ENCODE peak calls at places on chromosomes 2 and 18, in six cellular contexts. One of them, this sample, is unnamed.

GRCh38 chr2:241860184-241861078 is 1.7 kb upstream of the PDCD1 start:
- DNase-seq in activated CD4-positive, CD25-positive, alpha-beta regulatory T cell treated with anti-CD3 and anti-CD28 coated beads, Interleukin-2, amount 50 U/mL, for 72 hours: no peak
- DNase-seq in left ventricle myocardium inferior: peak; percentile 17
- DNase-seq in AG20443: no peak
- DNase-seq in activated T-helper 1 cell treated with anti-CD3 and anti-CD28 coated beads, Interleukin-12 subunit alpha, Interleukin-12 subunit beta, Interleukin-2, Interleukin-4 antibody, amounts not matched to agents 30 ng/mL and 10 ng/mL and 1 ng/mL, durations not matched to agents 14 hours and 24 hours and 36 hours: no peak
- DNase-seq in HCEC 1CT: no peak
- DNase-seq in this sample: peak; percentile 91

GRCh38 chr2:99974275-99974674 is 168.1 kb downstream of the AFF3 start:
- DNase-seq in activated CD4-positive, CD25-positive, alpha-beta regulatory T cell treated with anti-CD3 and anti-CD28 coated beads, Interleukin-2, amount 50 U/mL, for 72 hours: no peak
- DNase-seq in left ventricle myocardium inferior: no peak
- DNase-seq in AG20443: no peak
- DNase-seq in activated T-helper 1 cell treated with anti-CD3 and anti-CD28 coated beads, Interleukin-12 subunit alpha, Interleukin-12 subunit beta, Interleukin-2, Interleukin-4 antibody, amounts not matched to agents 30 ng/mL and 10 ng/mL and 1 ng/mL, durations not matched to agents 14 hours and 24 hours and 36 hours: no peak
- DNase-seq in HCEC 1CT: no peak
- DNase-seq in this sample: no peak

GRCh38 chr2:220893411-220893810 is 678.7 kb downstream of the EPHA4 start:
- DNase-seq in activated CD4-positive, CD25-positive, alpha-beta regulatory T cell treated with anti-CD3 and anti-CD28 coated beads, Interleukin-2, amount 50 U/mL, for 72 hours: no peak
- DNase-seq in left ventricle myocardium inferior: no peak
- DNase-seq in AG20443: no peak
- DNase-seq in activated T-helper 1 cell treated with anti-CD3 and anti-CD28 coated beads, Interleukin-12 subunit alpha, Interleukin-12 subunit beta, Interleukin-2, Interleukin-4 antibody, amounts not matched to agents 30 ng/mL and 10 ng/mL and 1 ng/mL, durations not matched to agents 14 hours and 24 hours and 36 hours: no peak
- DNase-seq in HCEC 1CT: no peak
- DNase-seq in this sample: no peak

GRCh38 chr2:54725343-54726099 is 2.1 kb downstream of the EML6 start:
- DNase-seq in activated CD4-positive, CD25-positive, alpha-beta regulatory T cell treated with anti-CD3 and anti-CD28 coated beads, Interleukin-2, amount 50 U/mL, for 72 hours: no peak
- DNase-seq in left ventricle myocardium inferior: no peak
- DNase-seq in AG20443: no peak
- DNase-seq in activated T-helper 1 cell treated with anti-CD3 and anti-CD28 coated beads, Interleukin-12 subunit alpha, Interleukin-12 subunit beta, Interleukin-2, Interleukin-4 antibody, amounts not matched to agents 30 ng/mL and 10 ng/mL and 1 ng/mL, durations not matched to agents 14 hours and 24 hours and 36 hours: no peak
- DNase-seq in HCEC 1CT: no peak
- DNase-seq in this sample: peak; percentile 37

GRCh38 chr2:40436093-40436475 is 15.8 kb downstream of the SLC8A1 start:
- DNase-seq in activated CD4-positive, CD25-positive, alpha-beta regulatory T cell treated with anti-CD3 and anti-CD28 coated beads, Interleukin-2, amount 50 U/mL, for 72 hours: no peak
- DNase-seq in left ventricle myocardium inferior: no peak
- DNase-seq in AG20443: no peak
- DNase-seq in activated T-helper 1 cell treated with anti-CD3 and anti-CD28 coated beads, Interleukin-12 subunit alpha, Interleukin-12 subunit beta, Interleukin-2, Interleukin-4 antibody, amounts not matched to agents 30 ng/mL and 10 ng/mL and 1 ng/mL, durations not matched to agents 14 hours and 24 hours and 36 hours: no peak
- DNase-seq in HCEC 1CT: peak; percentile 69
- DNase-seq in this sample: no peak

GRCh38 chr18:55318864-55319516 is 269.0 kb downstream of the TCF4 start:
- DNase-seq in activated CD4-positive, CD25-positive, alpha-beta regulatory T cell treated with anti-CD3 and anti-CD28 coated beads, Interleukin-2, amount 50 U/mL, for 72 hours: no peak
- DNase-seq in left ventricle myocardium inferior: no peak
- DNase-seq in AG20443: no peak
- DNase-seq in activated T-helper 1 cell treated with anti-CD3 and anti-CD28 coated beads, Interleukin-12 subunit alpha, Interleukin-12 subunit beta, Interleukin-2, Interleukin-4 antibody, amounts not matched to agents 30 ng/mL and 10 ng/mL and 1 ng/mL, durations not matched to agents 14 hours and 24 hours and 36 hours: no peak
- DNase-seq in HCEC 1CT: peak; percentile 37
- DNase-seq in this sample: peak; percentile 37

GRCh38 chr2:179051250-179051649 is 1.3 kb upstream of the CCDC141 start:
- DNase-seq in activated CD4-positive, CD25-positive, alpha-beta regulatory T cell treated with anti-CD3 and anti-CD28 coated beads, Interleukin-2, amount 50 U/mL, for 72 hours: no peak
- DNase-seq in left ventricle myocardium inferior: no peak
- DNase-seq in AG20443: peak; percentile 12
- DNase-seq in activated T-helper 1 cell treated with anti-CD3 and anti-CD28 coated beads, Interleukin-12 subunit alpha, Interleukin-12 subunit beta, Interleukin-2, Interleukin-4 antibody, amounts not matched to agents 30 ng/mL and 10 ng/mL and 1 ng/mL, durations not matched to agents 14 hours and 24 hours and 36 hours: no peak
- DNase-seq in HCEC 1CT: no peak
- DNase-seq in this sample: no peak

GRCh38 chr2:165795011-165795410 is 964 bp upstream of the GALNT3 start:
- DNase-seq in activated CD4-positive, CD25-positive, alpha-beta regulatory T cell treated with anti-CD3 and anti-CD28 coated beads, Interleukin-2, amount 50 U/mL, for 72 hours: no peak
- DNase-seq in left ventricle myocardium inferior: no peak
- DNase-seq in AG20443: no peak
- DNase-seq in activated T-helper 1 cell treated with anti-CD3 and anti-CD28 coated beads, Interleukin-12 subunit alpha, Interleukin-12 subunit beta, Interleukin-2, Interleukin-4 antibody, amounts not matched to agents 30 ng/mL and 10 ng/mL and 1 ng/mL, durations not matched to agents 14 hours and 24 hours and 36 hours: no peak
- DNase-seq in HCEC 1CT: no peak
- DNase-seq in this sample: no peak

GRCh38 chr18:44969214-44969842 is 288.6 kb downstream of the SETBP1 start:
- DNase-seq in activated CD4-positive, CD25-positive, alpha-beta regulatory T cell treated with anti-CD3 and anti-CD28 coated beads, Interleukin-2, amount 50 U/mL, for 72 hours: no peak
- DNase-seq in left ventricle myocardium inferior: no peak
- DNase-seq in AG20443: peak; percentile 16
- DNase-seq in activated T-helper 1 cell treated with anti-CD3 and anti-CD28 coated beads, Interleukin-12 subunit alpha, Interleukin-12 subunit beta, Interleukin-2, Interleukin-4 antibody, amounts not matched to agents 30 ng/mL and 10 ng/mL and 1 ng/mL, durations not matched to agents 14 hours and 24 hours and 36 hours: no peak
- DNase-seq in HCEC 1CT: no peak
- DNase-seq in this sample: no peak

GRCh38 chr2:204705243-204705971 is 160.1 kb downstream of the PARD3B start:
- DNase-seq in activated CD4-positive, CD25-positive, alpha-beta regulatory T cell treated with anti-CD3 and anti-CD28 coated beads, Interleukin-2, amount 50 U/mL, for 72 hours: no peak
- DNase-seq in left ventricle myocardium inferior: no peak
- DNase-seq in AG20443: no peak
- DNase-seq in activated T-helper 1 cell treated with anti-CD3 and anti-CD28 coated beads, Interleukin-12 subunit alpha, Interleukin-12 subunit beta, Interleukin-2, Interleukin-4 antibody, amounts not matched to agents 30 ng/mL and 10 ng/mL and 1 ng/mL, durations not matched to agents 14 hours and 24 hours and 36 hours: no peak
- DNase-seq in HCEC 1CT: peak; percentile 48
- DNase-seq in this sample: no peak

GRCh38 chr2:69191672-69192071 is 178.7 kb downstream of the ANTXR1 start:
- DNase-seq in activated CD4-positive, CD25-positive, alpha-beta regulatory T cell treated with anti-CD3 and anti-CD28 coated beads, Interleukin-2, amount 50 U/mL, for 72 hours: no peak
- DNase-seq in left ventricle myocardium inferior: no peak
- DNase-seq in AG20443: no peak
- DNase-seq in activated T-helper 1 cell treated with anti-CD3 and anti-CD28 coated beads, Interleukin-12 subunit alpha, Interleukin-12 subunit beta, Interleukin-2, Interleukin-4 antibody, amounts not matched to agents 30 ng/mL and 10 ng/mL and 1 ng/mL, durations not matched to agents 14 hours and 24 hours and 36 hours: no peak
- DNase-seq in HCEC 1CT: no peak
- DNase-seq in this sample: no peak

GRCh38 chr2:151556121-151556520 is 146.4 kb downstream of the RIF1 start:
- DNase-seq in activated CD4-positive, CD25-positive, alpha-beta regulatory T cell treated with anti-CD3 and anti-CD28 coated beads, Interleukin-2, amount 50 U/mL, for 72 hours: no peak
- DNase-seq in left ventricle myocardium inferior: no peak
- DNase-seq in AG20443: no peak
- DNase-seq in activated T-helper 1 cell treated with anti-CD3 and anti-CD28 coated beads, Interleukin-12 subunit alpha, Interleukin-12 subunit beta, Interleukin-2, Interleukin-4 antibody, amounts not matched to agents 30 ng/mL and 10 ng/mL and 1 ng/mL, durations not matched to agents 14 hours and 24 hours and 36 hours: no peak
- DNase-seq in HCEC 1CT: no peak
- DNase-seq in this sample: no peak

GRCh38 chr2:174337337-174338154 is 2.8 kb downstream of the SP9 start:
- DNase-seq in activated CD4-positive, CD25-positive, alpha-beta regulatory T cell treated with anti-CD3 and anti-CD28 coated beads, Interleukin-2, amount 50 U/mL, for 72 hours: peak; percentile 42
- DNase-seq in left ventricle myocardium inferior: no peak
- DNase-seq in AG20443: no peak
- DNase-seq in activated T-helper 1 cell treated with anti-CD3 and anti-CD28 coated beads, Interleukin-12 subunit alpha, Interleukin-12 subunit beta, Interleukin-2, Interleukin-4 antibody, amounts not matched to agents 30 ng/mL and 10 ng/mL and 1 ng/mL, durations not matched to agents 14 hours and 24 hours and 36 hours: no peak
- DNase-seq in HCEC 1CT: no peak
- DNase-seq in this sample: peak; percentile 83

GRCh38 chr2:214810670-214811069 is 1.2 kb upstream of the BARD1 start:
- DNase-seq in activated CD4-positive, CD25-positive, alpha-beta regulatory T cell treated with anti-CD3 and anti-CD28 coated beads, Interleukin-2, amount 50 U/mL, for 72 hours: no peak
- DNase-seq in left ventricle myocardium inferior: peak; percentile 15
- DNase-seq in AG20443: peak; percentile 7
- DNase-seq in activated T-helper 1 cell treated with anti-CD3 and anti-CD28 coated beads, Interleukin-12 subunit alpha, Interleukin-12 subunit beta, Interleukin-2, Interleukin-4 antibody, amounts not matched to agents 30 ng/mL and 10 ng/mL and 1 ng/mL, durations not matched to agents 14 hours and 24 hours and 36 hours: no peak
- DNase-seq in HCEC 1CT: no peak
- DNase-seq in this sample: peak; percentile 36

GRCh38 chr2:3505771-3506170 is 13.6 kb downstream of the ADI1 start:
- DNase-seq in activated CD4-positive, CD25-positive, alpha-beta regulatory T cell treated with anti-CD3 and anti-CD28 coated beads, Interleukin-2, amount 50 U/mL, for 72 hours: no peak
- DNase-seq in left ventricle myocardium inferior: no peak
- DNase-seq in AG20443: no peak
- DNase-seq in activated T-helper 1 cell treated with anti-CD3 and anti-CD28 coated beads, Interleukin-12 subunit alpha, Interleukin-12 subunit beta, Interleukin-2, Interleukin-4 antibody, amounts not matched to agents 30 ng/mL and 10 ng/mL and 1 ng/mL, durations not matched to agents 14 hours and 24 hours and 36 hours: no peak
- DNase-seq in HCEC 1CT: no peak
- DNase-seq in this sample: no peak

GRCh38 chr2:27954261-27954673 is 63.7 kb downstream of the BABAM2 start:
- DNase-seq in activated CD4-positive, CD25-positive, alpha-beta regulatory T cell treated with anti-CD3 and anti-CD28 coated beads, Interleukin-2, amount 50 U/mL, for 72 hours: no peak
- DNase-seq in left ventricle myocardium inferior: no peak
- DNase-seq in AG20443: peak; percentile 24
- DNase-seq in activated T-helper 1 cell treated with anti-CD3 and anti-CD28 coated beads, Interleukin-12 subunit alpha, Interleukin-12 subunit beta, Interleukin-2, Interleukin-4 antibody, amounts not matched to agents 30 ng/mL and 10 ng/mL and 1 ng/mL, durations not matched to agents 14 hours and 24 hours and 36 hours: no peak
- DNase-seq in HCEC 1CT: peak; percentile 55
- DNase-seq in this sample: no peak

GRCh38 chr2:39059366-39059952 is 61.4 kb downstream of the SOS1 start:
- DNase-seq in activated CD4-positive, CD25-positive, alpha-beta regulatory T cell treated with anti-CD3 and anti-CD28 coated beads, Interleukin-2, amount 50 U/mL, for 72 hours: no peak
- DNase-seq in left ventricle myocardium inferior: no peak
- DNase-seq in AG20443: peak; percentile 24
- DNase-seq in activated T-helper 1 cell treated with anti-CD3 and anti-CD28 coated beads, Interleukin-12 subunit alpha, Interleukin-12 subunit beta, Interleukin-2, Interleukin-4 antibody, amounts not matched to agents 30 ng/mL and 10 ng/mL and 1 ng/mL, durations not matched to agents 14 hours and 24 hours and 36 hours: no peak
- DNase-seq in HCEC 1CT: peak; percentile 40
- DNase-seq in this sample: peak; percentile 46

GRCh38 chr18:75247601-75248421 is 37.2 kb downstream of the TSHZ1 start:
- DNase-seq in activated CD4-positive, CD25-positive, alpha-beta regulatory T cell treated with anti-CD3 and anti-CD28 coated beads, Interleukin-2, amount 50 U/mL, for 72 hours: no peak
- DNase-seq in left ventricle myocardium inferior: no peak
- DNase-seq in AG20443: peak; percentile 39
- DNase-seq in activated T-helper 1 cell treated with anti-CD3 and anti-CD28 coated beads, Interleukin-12 subunit alpha, Interleukin-12 subunit beta, Interleukin-2, Interleukin-4 antibody, amounts not matched to agents 30 ng/mL and 10 ng/mL and 1 ng/mL, durations not matched to agents 14 hours and 24 hours and 36 hours: no peak
- DNase-seq in HCEC 1CT: peak; percentile 47
- DNase-seq in this sample: peak; percentile 93

GRCh38 chr2:238857929-238858328 is 10.0 kb downstream of the TWIST2 start:
- DNase-seq in activated CD4-positive, CD25-positive, alpha-beta regulatory T cell treated with anti-CD3 and anti-CD28 coated beads, Interleukin-2, amount 50 U/mL, for 72 hours: no peak
- DNase-seq in left ventricle myocardium inferior: no peak
- DNase-seq in AG20443: no peak
- DNase-seq in activated T-helper 1 cell treated with anti-CD3 and anti-CD28 coated beads, Interleukin-12 subunit alpha, Interleukin-12 subunit beta, Interleukin-2, Interleukin-4 antibody, amounts not matched to agents 30 ng/mL and 10 ng/mL and 1 ng/mL, durations not matched to agents 14 hours and 24 hours and 36 hours: no peak
- DNase-seq in HCEC 1CT: no peak
- DNase-seq in this sample: no peak

GRCh38 chr2:118442949-118443348 is 354.7 kb downstream of the INSIG2 start:
- DNase-seq in activated CD4-positive, CD25-positive, alpha-beta regulatory T cell treated with anti-CD3 and anti-CD28 coated beads, Interleukin-2, amount 50 U/mL, for 72 hours: no peak
- DNase-seq in left ventricle myocardium inferior: no peak
- DNase-seq in AG20443: no peak
- DNase-seq in activated T-helper 1 cell treated with anti-CD3 and anti-CD28 coated beads, Interleukin-12 subunit alpha, Interleukin-12 subunit beta, Interleukin-2, Interleukin-4 antibody, amounts not matched to agents 30 ng/mL and 10 ng/mL and 1 ng/mL, durations not matched to agents 14 hours and 24 hours and 36 hours: no peak
- DNase-seq in HCEC 1CT: no peak
- DNase-seq in this sample: no peak

GRCh38 chr2:190121971-190122370 is 59.4 kb upstream of the MSTN start:
- DNase-seq in activated CD4-positive, CD25-positive, alpha-beta regulatory T cell treated with anti-CD3 and anti-CD28 coated beads, Interleukin-2, amount 50 U/mL, for 72 hours: no peak
- DNase-seq in left ventricle myocardium inferior: no peak
- DNase-seq in AG20443: peak; percentile 29
- DNase-seq in activated T-helper 1 cell treated with anti-CD3 and anti-CD28 coated beads, Interleukin-12 subunit alpha, Interleukin-12 subunit beta, Interleukin-2, Interleukin-4 antibody, amounts not matched to agents 30 ng/mL and 10 ng/mL and 1 ng/mL, durations not matched to agents 14 hours and 24 hours and 36 hours: no peak
- DNase-seq in HCEC 1CT: peak; percentile 24
- DNase-seq in this sample: peak; percentile 41